ENCODE peak calls at places on chromosomes 1 and 21, in nine cellular contexts. S is NCI-H1092, P is OCI-LY7, K is T-helper 9 cell, H is cardiac muscle cell, I is RWPE1, O is astrocyte of the cerebellum, Y is NCI-H1694 treated with DMSO at 0.1 percent for 48 hours, N is globus pallidus. X is an unnamed sample.

GRCh38 chr1:197841828-197842573 is 60.4 kb upstream of the C1orf53 start:
- DNase-seq in H (no peak), O (no peak), I (no peak), Y (no peak), K (no peak), S (no peak), N (no peak), P (no peak), X (no peak)

GRCh38 chr1:184836081-184836480 is 81.4 kb upstream of the EDEM3 start:
- DNase-seq in K (no peak), S (no peak), I (no peak), Y (no peak), N (no peak), O (no peak), H (no peak), P (no peak), X (no peak)

GRCh38 chr1:94832446-94832845 is 12.3 kb downstream of the SLC44A3 start:
- DNase-seq in O (no peak), P (no peak), Y (no peak), N (no peak), K (no peak), I (no peak), H (no peak), S (no peak), X (no peak)

GRCh38 chr1:72000809-72001208 is 281.5 kb downstream of the NEGR1 start:
- DNase-seq in P (no peak), Y (no peak), H (no peak), S (no peak), O (no peak), K (no peak), N (no peak), I (peak; percentile 1), X (no peak)

GRCh38 chr1:171219751-171220385 is 28.4 kb upstream of the FMO1 start:
- DNase-seq in O (peak; percentile 95), N (no peak), S (no peak), P (no peak), K (no peak), I (no peak), Y (no peak), H (no peak), X (no peak)

GRCh38 chr1:30506785-30507312 is 216.5 kb downstream of the MATN1 start:
- DNase-seq in Y (no peak), H (no peak), I (no peak), O (no peak), N (no peak), K (no peak), S (no peak), P (no peak), X (no peak)

GRCh38 chr1:67597336-67597735 is 87.7 kb upstream of the GADD45A start:
- DNase-seq in H (no peak), K (no peak), P (no peak), O (no peak), N (no peak), I (no peak), S (no peak), Y (no peak), X (no peak)

GRCh38 chr1:222777463-222777862 is 37.4 kb upstream of the DISP1 start:
- DNase-seq in Y (no peak), I (no peak), O (peak; percentile 20), N (no peak), K (no peak), P (no peak), S (no peak), H (no peak), X (no peak)

GRCh38 chr1:26038904-26039303 is 7.0 kb downstream of the SLC30A2 start:
- DNase-seq in Y (no peak), I (no peak), S (no peak), H (no peak), N (no peak), O (no peak), K (no peak), P (no peak), X (no peak)

GRCh38 chr1:27548858-27549719 is 54.9 kb downstream of the AHDC1 start:
- DNase-seq in P (no peak), S (no peak), Y (no peak), N (no peak), I (no peak), K (no peak), H (no peak), O (no peak), X (no peak)

GRCh38 chr21:46056450-46056903 is 41.4 kb upstream of the COL6A2 start:
- DNase-seq in N (no peak), S (no peak), K (no peak), Y (no peak), I (no peak), H (peak; percentile 41), O (peak; percentile 81), P (no peak), X (no peak)

GRCh38 chr1:197967066-197967465 is 49.9 kb downstream of the LHX9 start:
- DNase-seq in H (no peak), O (no peak), Y (no peak), I (no peak), P (no peak), K (no peak), N (no peak), S (no peak), X (no peak)

GRCh38 chr1:165857046-165857801 is 29.8 kb downstream of the UCK2 start:
- DNase-seq in P (no peak), N (no peak), S (no peak), K (no peak), O (no peak), I (no peak), Y (peak; percentile 22), H (no peak), X (no peak)

GRCh38 chr1:198169704-198170103 is 12.9 kb downstream of the NEK7 start:
- DNase-seq in P (no peak), O (no peak), Y (no peak), S (no peak), H (no peak), N (no peak), I (peak; percentile 65), K (no peak), X (no peak)

GRCh38 chr1:9942399-9942938 is 722 bp downstream of the LZIC start:
- DNase-seq in S (peak; percentile 26), I (peak; percentile 60), N (peak; percentile 18), H (peak; percentile 67), O (peak; percentile 46), Y (peak; percentile 58), K (no peak), P (peak; percentile 80), X (no peak)

GRCh38 chr21:20662523-20662922 is 335.7 kb upstream of the NCAM2 start:
- DNase-seq in P (no peak), N (no peak), S (no peak), O (no peak), I (no peak), K (no peak), H (no peak), Y (no peak), X (no peak)

GRCh38 chr21:37087188-37087587 is 14.1 kb downstream of the TTC3 start:
- DNase-seq in I (no peak), S (no peak), O (peak; percentile 54), N (peak; percentile 35), P (no peak), Y (no peak), K (no peak), H (peak; percentile 5), X (no peak)

GRCh38 chr1:231446138-231446537 is 24.1 kb upstream of the EGLN1 start:
- DNase-seq in H (no peak), S (no peak), K (no peak), I (no peak), N (no peak), P (no peak), O (no peak), Y (no peak), X (no peak)

GRCh38 chr1:203520315-203520714 is 26.4 kb downstream of the OPTC start:
- DNase-seq in K (no peak), H (no peak), I (no peak), Y (no peak), N (no peak), O (peak; percentile 38), P (no peak), S (no peak), X (no peak)

GRCh38 chr1:116273042-116273783 is 99.8 kb upstream of the ATP1A1 start:
- DNase-seq in H (peak; percentile 27), S (no peak), K (no peak), N (no peak), P (no peak), I (no peak), Y (peak; percentile 30), O (no peak), X (no peak)

GRCh38 chr1:21674957-21675356 is 5.8 kb upstream of the RAP1GAP start:
- DNase-seq in P (no peak), H (no peak), K (no peak), S (no peak), O (no peak), N (no peak), Y (no peak), I (no peak), X (no peak)

GRCh38 chr1:10471411-10472219 is 714 bp downstream of the DFFA start:
- DNase-seq in H (no peak), O (no peak), S (peak; percentile 27), I (no peak), N (no peak), K (no peak), P (no peak), Y (no peak), X (no peak)

GRCh38 chr1:243842978-243843490 is 7.0 kb downstream of the AKT3 start:
- DNase-seq in N (no peak), P (no peak), O (peak; percentile 29), Y (no peak), H (no peak), K (no peak), I (no peak), S (no peak), X (no peak)

GRCh38 chr1:194043984-194044755 is 857.8 kb upstream of the B3GALT2 start:
- DNase-seq in Y (no peak), K (no peak), I (no peak), N (no peak), O (peak; percentile 6), H (no peak), S (no peak), P (no peak), X (no peak)

GRCh38 chr1:17860812-17861211 is 105.7 kb downstream of the ACTL8 start:
- DNase-seq in I (no peak), H (no peak), K (no peak), S (no peak), O (no peak), P (no peak), N (no peak), Y (no peak), X (no peak)

GRCh38 chr21:37365657-37366487 is 701 bp upstream of the DYRK1A start:
- DNase-seq in P (peak; percentile 74), Y (peak; percentile 57), K (peak; percentile 60), S (peak; percentile 60), O (no peak), H (peak; percentile 85), N (peak; percentile 62), I (peak; percentile 63), X (no peak)

GRCh38 chr21:29257701-29258100 is 41.0 kb upstream of the BACH1 start:
- DNase-seq in K (no peak), S (no peak), H (no peak), Y (no peak), P (no peak), N (no peak), O (no peak), I (no peak), X (no peak)

GRCh38 chr1:2951856-2952255 is 69.4 kb upstream of the ACTRT2 start:
- DNase-seq in K (no peak), Y (no peak), I (no peak), H (no peak), N (no peak), S (no peak), O (no peak), P (no peak), X (no peak)

GRCh38 chr1:78779831-78780230 is 130.2 kb downstream of the IFI44 start:
- DNase-seq in H (no peak), Y (no peak), S (no peak), N (no peak), K (no peak), I (no peak), P (no peak), O (peak; percentile 32), X (no peak)

GRCh38 chr21:42201615-42202161 is 17.3 kb upstream of the ABCG1 start:
- DNase-seq in S (no peak), H (no peak), Y (no peak), O (no peak), P (no peak), N (no peak), K (no peak), I (no peak), X (no peak)